ENCODE peak calls at places on chromosomes 12 and 14, in eight cellular contexts. One of them, this sample, is unnamed.

GRCh38 chr14:30355431-30355913 is 203.5 kb upstream of the G2E3 start:
- DNase-seq in IMR-90: no peak
- DNase-seq in body of pancreas: no peak
- DNase-seq in tibial artery: no peak
- DNase-seq in transverse colon: no peak
- DNase-seq in astrocyte of the cerebellum: no peak
- DNase-seq in cardiac muscle cell: peak; percentile 8
- DNase-seq in cardiac fibroblast: peak; percentile 6
- DNase-seq in this sample: no peak

GRCh38 chr14:61350427-61350826 is 29.0 kb downstream of the PRKCH start:
- DNase-seq in IMR-90: no peak
- DNase-seq in body of pancreas: no peak
- DNase-seq in tibial artery: no peak
- DNase-seq in transverse colon: no peak
- DNase-seq in astrocyte of the cerebellum: no peak
- DNase-seq in cardiac muscle cell: no peak
- DNase-seq in cardiac fibroblast: no peak
- DNase-seq in this sample: no peak

GRCh38 chr12:18224745-18225144 is 36.6 kb upstream of the PIK3C2G start:
- DNase-seq in IMR-90: peak; percentile 5
- DNase-seq in body of pancreas: no peak
- DNase-seq in tibial artery: no peak
- DNase-seq in transverse colon: no peak
- DNase-seq in astrocyte of the cerebellum: peak; percentile 43
- DNase-seq in cardiac muscle cell: peak; percentile 68
- DNase-seq in cardiac fibroblast: peak; percentile 62
- DNase-seq in this sample: peak; percentile 26

GRCh38 chr14:68814376-68815287 is 21.8 kb upstream of the ZFP36L1 start:
- DNase-seq in IMR-90: peak; percentile 68
- DNase-seq in body of pancreas: peak; percentile 75
- DNase-seq in tibial artery: no peak
- DNase-seq in transverse colon: peak; percentile 59
- DNase-seq in astrocyte of the cerebellum: no peak
- DNase-seq in cardiac muscle cell: peak; percentile 66
- DNase-seq in cardiac fibroblast: peak; percentile 66
- DNase-seq in this sample: no peak

GRCh38 chr12:26109343-26109841 is 15.4 kb downstream of the BHLHE41 start:
- DNase-seq in IMR-90: peak; percentile 81
- DNase-seq in body of pancreas: peak; percentile 38
- DNase-seq in tibial artery: peak; percentile 72
- DNase-seq in transverse colon: no peak
- DNase-seq in astrocyte of the cerebellum: no peak
- DNase-seq in cardiac muscle cell: peak; percentile 68
- DNase-seq in cardiac fibroblast: peak; percentile 60
- DNase-seq in this sample: no peak

GRCh38 chr14:101120636-101121398 is 217.3 kb upstream of the RTL1 start:
- DNase-seq in IMR-90: no peak
- DNase-seq in body of pancreas: peak; percentile 65
- DNase-seq in tibial artery: peak; percentile 72
- DNase-seq in transverse colon: peak; percentile 37
- DNase-seq in astrocyte of the cerebellum: peak; percentile 13
- DNase-seq in cardiac muscle cell: no peak
- DNase-seq in cardiac fibroblast: no peak
- DNase-seq in this sample: no peak

GRCh38 chr12:118694128-118694775 is 287.1 kb upstream of the SRRM4 start:
- DNase-seq in IMR-90: no peak
- DNase-seq in body of pancreas: no peak
- DNase-seq in tibial artery: no peak
- DNase-seq in transverse colon: peak; percentile 10
- DNase-seq in astrocyte of the cerebellum: no peak
- DNase-seq in cardiac muscle cell: no peak
- DNase-seq in cardiac fibroblast: no peak
- DNase-seq in this sample: no peak

GRCh38 chr14:74645244-74645643 is 33.2 kb upstream of the LTBP2 start:
- DNase-seq in IMR-90: no peak
- DNase-seq in body of pancreas: no peak
- DNase-seq in tibial artery: no peak
- DNase-seq in transverse colon: no peak
- DNase-seq in astrocyte of the cerebellum: no peak
- DNase-seq in cardiac muscle cell: peak; percentile 63
- DNase-seq in cardiac fibroblast: peak; percentile 51
- DNase-seq in this sample: no peak

GRCh38 chr12:43099691-43100163 is 452.3 kb downstream of the ADAMTS20 start:
- DNase-seq in IMR-90: peak; percentile 1
- DNase-seq in body of pancreas: no peak
- DNase-seq in tibial artery: no peak
- DNase-seq in transverse colon: no peak
- DNase-seq in astrocyte of the cerebellum: no peak
- DNase-seq in cardiac muscle cell: no peak
- DNase-seq in cardiac fibroblast: no peak
- DNase-seq in this sample: no peak

GRCh38 chr12:45863332-45863731 is 127.0 kb downstream of the SCAF11 start:
- DNase-seq in IMR-90: no peak
- DNase-seq in body of pancreas: no peak
- DNase-seq in tibial artery: no peak
- DNase-seq in transverse colon: no peak
- DNase-seq in astrocyte of the cerebellum: no peak
- DNase-seq in cardiac muscle cell: no peak
- DNase-seq in cardiac fibroblast: no peak
- DNase-seq in this sample: no peak

GRCh38 chr14:81176224-81176623 is 44.5 kb downstream of the GTF2A1 start:
- DNase-seq in IMR-90: no peak
- DNase-seq in body of pancreas: peak; percentile 61
- DNase-seq in tibial artery: peak; percentile 68
- DNase-seq in transverse colon: peak; percentile 33
- DNase-seq in astrocyte of the cerebellum: no peak
- DNase-seq in cardiac muscle cell: no peak
- DNase-seq in cardiac fibroblast: no peak
- DNase-seq in this sample: no peak

GRCh38 chr12:112294793-112295192 is 87.4 kb downstream of the HECTD4 start:
- DNase-seq in IMR-90: peak; percentile 51
- DNase-seq in body of pancreas: no peak
- DNase-seq in tibial artery: no peak
- DNase-seq in transverse colon: no peak
- DNase-seq in astrocyte of the cerebellum: no peak
- DNase-seq in cardiac muscle cell: peak; percentile 37
- DNase-seq in cardiac fibroblast: peak; percentile 42
- DNase-seq in this sample: no peak

GRCh38 chr12:3152013-3152412 is 74.8 kb downstream of the TSPAN9 start:
- DNase-seq in IMR-90: no peak
- DNase-seq in body of pancreas: no peak
- DNase-seq in tibial artery: peak; percentile 84
- DNase-seq in transverse colon: no peak
- DNase-seq in astrocyte of the cerebellum: peak; percentile 28
- DNase-seq in cardiac muscle cell: peak; percentile 74
- DNase-seq in cardiac fibroblast: peak; percentile 61
- DNase-seq in this sample: no peak

GRCh38 chr14:68939893-68940613 is 39.0 kb downstream of the ACTN1 start:
- DNase-seq in IMR-90: peak; percentile 97
- DNase-seq in body of pancreas: peak; percentile 90
- DNase-seq in tibial artery: peak; percentile 98
- DNase-seq in transverse colon: peak; percentile 67
- DNase-seq in astrocyte of the cerebellum: peak; percentile 99
- DNase-seq in cardiac muscle cell: peak; percentile 98
- DNase-seq in cardiac fibroblast: peak; percentile 97
- DNase-seq in this sample: peak; percentile 97

GRCh38 chr14:101132051-101132541 is 228.6 kb upstream of the RTL1 start:
- DNase-seq in IMR-90: no peak
- DNase-seq in body of pancreas: no peak
- DNase-seq in tibial artery: no peak
- DNase-seq in transverse colon: no peak
- DNase-seq in astrocyte of the cerebellum: no peak
- DNase-seq in cardiac muscle cell: no peak
- DNase-seq in cardiac fibroblast: no peak
- DNase-seq in this sample: no peak

GRCh38 chr12:57549909-57550627 is at the start of gene KIF5A:
- DNase-seq in IMR-90: no peak
- DNase-seq in body of pancreas: no peak
- DNase-seq in tibial artery: peak; percentile 67
- DNase-seq in transverse colon: peak; percentile 49
- DNase-seq in astrocyte of the cerebellum: no peak
- DNase-seq in cardiac muscle cell: no peak
- DNase-seq in cardiac fibroblast: no peak
- DNase-seq in this sample: no peak

GRCh38 chr12:48925218-48925871 is at the start of gene FKBP11:
- DNase-seq in IMR-90: peak; percentile 26
- DNase-seq in body of pancreas: peak; percentile 71
- DNase-seq in tibial artery: peak; percentile 80
- DNase-seq in transverse colon: peak; percentile 78
- DNase-seq in astrocyte of the cerebellum: no peak
- DNase-seq in cardiac muscle cell: peak; percentile 60
- DNase-seq in cardiac fibroblast: peak; percentile 66
- DNase-seq in this sample: no peak

GRCh38 chr12:84136862-84137367 is 775.7 kb downstream of the SLC6A15 start:
- DNase-seq in IMR-90: peak; percentile 73
- DNase-seq in body of pancreas: no peak
- DNase-seq in tibial artery: no peak
- DNase-seq in transverse colon: no peak
- DNase-seq in astrocyte of the cerebellum: no peak
- DNase-seq in cardiac muscle cell: peak; percentile 14
- DNase-seq in cardiac fibroblast: peak; percentile 5
- DNase-seq in this sample: no peak

GRCh38 chr14:94722397-94722796 is 47.5 kb downstream of the GSC start:
- DNase-seq in IMR-90: no peak
- DNase-seq in body of pancreas: no peak
- DNase-seq in tibial artery: no peak
- DNase-seq in transverse colon: no peak
- DNase-seq in astrocyte of the cerebellum: no peak
- DNase-seq in cardiac muscle cell: no peak
- DNase-seq in cardiac fibroblast: no peak
- DNase-seq in this sample: no peak

GRCh38 chr14:94713115-94713514 is 56.8 kb downstream of the GSC start:
- DNase-seq in IMR-90: no peak
- DNase-seq in body of pancreas: no peak
- DNase-seq in tibial artery: no peak
- DNase-seq in transverse colon: no peak
- DNase-seq in astrocyte of the cerebellum: no peak
- DNase-seq in cardiac muscle cell: no peak
- DNase-seq in cardiac fibroblast: no peak
- DNase-seq in this sample: no peak

GRCh38 chr14:94716976-94717375 is 52.9 kb downstream of the GSC start:
- DNase-seq in IMR-90: no peak
- DNase-seq in body of pancreas: no peak
- DNase-seq in tibial artery: no peak
- DNase-seq in transverse colon: no peak
- DNase-seq in astrocyte of the cerebellum: no peak
- DNase-seq in cardiac muscle cell: no peak
- DNase-seq in cardiac fibroblast: no peak
- DNase-seq in this sample: no peak

GRCh38 chr14:94717808-94718207 is 52.1 kb downstream of the GSC start:
- DNase-seq in IMR-90: no peak
- DNase-seq in body of pancreas: no peak
- DNase-seq in tibial artery: no peak
- DNase-seq in transverse colon: no peak
- DNase-seq in astrocyte of the cerebellum: no peak
- DNase-seq in cardiac muscle cell: no peak
- DNase-seq in cardiac fibroblast: no peak
- DNase-seq in this sample: no peak
- TF ChIP-seq CTCF in IMR-90: no peak
- TF ChIP-seq CTCF in body of pancreas: no peak
- TF ChIP-seq CTCF in tibial artery: no peak
- TF ChIP-seq CTCF in transverse colon: no peak
- TF ChIP-seq CTCF in astrocyte of the cerebellum: no peak
- TF ChIP-seq CTCF in cardiac muscle cell: no peak
- TF ChIP-seq CTCF in cardiac fibroblast: no peak
- TF ChIP-seq CTCF in this sample: no peak

GRCh38 chr12:122754790-122755189 is 2.2 kb downstream of the DENR start:
- DNase-seq in IMR-90: no peak
- DNase-seq in body of pancreas: no peak
- DNase-seq in tibial artery: no peak
- DNase-seq in transverse colon: no peak
- DNase-seq in astrocyte of the cerebellum: no peak
- DNase-seq in cardiac muscle cell: no peak
- DNase-seq in cardiac fibroblast: no peak
- DNase-seq in this sample: no peak
- H3K4me3 ChIP-seq in IMR-90: no peak overlapping the region
- H3K4me3 ChIP-seq in body of pancreas: no peak overlapping the region
- H3K4me3 ChIP-seq in tibial artery: no peak overlapping the region
- H3K4me3 ChIP-seq in transverse colon: no peak overlapping the region
- H3K4me3 ChIP-seq in astrocyte of the cerebellum: no peak overlapping the region
- H3K4me3 ChIP-seq in cardiac muscle cell: no peak overlapping the region
- H3K4me3 ChIP-seq in cardiac fibroblast: no peak overlapping the region
- H3K4me3 ChIP-seq in this sample: no peak overlapping the region

GRCh38 chr12:7206691-7207090 is 17.2 kb downstream of the PEX5 start:
- DNase-seq in IMR-90: no peak
- DNase-seq in body of pancreas: no peak
- DNase-seq in tibial artery: no peak
- DNase-seq in transverse colon: no peak
- DNase-seq in astrocyte of the cerebellum: no peak
- DNase-seq in cardiac muscle cell: no peak
- DNase-seq in cardiac fibroblast: no peak
- DNase-seq in this sample: no peak

GRCh38 chr12:7209958-7210357 is 20.5 kb downstream of the PEX5 start:
- DNase-seq in IMR-90: no peak
- DNase-seq in body of pancreas: no peak
- DNase-seq in tibial artery: no peak
- DNase-seq in transverse colon: no peak
- DNase-seq in astrocyte of the cerebellum: no peak
- DNase-seq in cardiac muscle cell: no peak
- DNase-seq in cardiac fibroblast: no peak
- DNase-seq in this sample: no peak

GRCh38 chr12:7210642-7211151 is 21.2 kb downstream of the PEX5 start:
- DNase-seq in IMR-90: no peak
- DNase-seq in body of pancreas: no peak
- DNase-seq in tibial artery: no peak
- DNase-seq in transverse colon: no peak
- DNase-seq in astrocyte of the cerebellum: no peak
- DNase-seq in cardiac muscle cell: no peak
- DNase-seq in cardiac fibroblast: no peak
- DNase-seq in this sample: no peak

GRCh38 chr12:7205091-7205490 is 15.6 kb downstream of the PEX5 start:
- DNase-seq in IMR-90: no peak
- DNase-seq in body of pancreas: no peak
- DNase-seq in tibial artery: no peak
- DNase-seq in transverse colon: no peak
- DNase-seq in astrocyte of the cerebellum: no peak
- DNase-seq in cardiac muscle cell: no peak
- DNase-seq in cardiac fibroblast: no peak
- DNase-seq in this sample: no peak

GRCh38 chr12:7207866-7208612 is 18.6 kb downstream of the PEX5 start:
- DNase-seq in IMR-90: no peak
- DNase-seq in body of pancreas: no peak
- DNase-seq in tibial artery: no peak
- DNase-seq in transverse colon: no peak
- DNase-seq in astrocyte of the cerebellum: no peak
- DNase-seq in cardiac muscle cell: no peak
- DNase-seq in cardiac fibroblast: no peak
- DNase-seq in this sample: no peak
- TF ChIP-seq CTCF in IMR-90: no peak
- TF ChIP-seq CTCF in body of pancreas: no peak
- TF ChIP-seq CTCF in tibial artery: no peak
- TF ChIP-seq CTCF in transverse colon: no peak
- TF ChIP-seq CTCF in astrocyte of the cerebellum: no peak
- TF ChIP-seq CTCF in cardiac muscle cell: no peak
- TF ChIP-seq CTCF in cardiac fibroblast: no peak
- TF ChIP-seq CTCF in this sample: no peak

DNA sequence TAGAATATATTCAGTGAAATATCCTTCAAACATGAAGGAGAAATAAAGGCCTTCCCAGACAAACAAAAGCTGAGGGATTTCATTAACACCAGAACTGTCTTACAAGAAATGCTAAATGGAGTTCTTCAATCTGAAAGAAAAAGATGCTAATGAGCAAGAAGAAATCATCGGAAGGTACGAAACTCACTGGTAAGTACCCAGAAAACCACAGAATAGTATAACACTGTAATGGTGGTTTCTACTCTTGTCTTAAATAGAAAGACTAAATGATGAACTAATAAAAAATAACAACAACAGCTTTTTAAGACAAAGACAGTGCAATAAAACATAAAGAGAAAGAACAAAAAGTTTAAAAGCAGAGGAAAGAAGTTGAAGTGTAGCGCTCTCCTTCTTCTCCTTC is 18.7 kb upstream of the RNF212B start:
- DNase-seq in IMR-90: no peak
- DNase-seq in body of pancreas: no peak
- DNase-seq in tibial artery: no peak
- DNase-seq in transverse colon: no peak
- DNase-seq in astrocyte of the cerebellum: no peak
- DNase-seq in cardiac muscle cell: no peak
- DNase-seq in cardiac fibroblast: no peak
- DNase-seq in this sample: no peak
- H3K4me3 ChIP-seq in IMR-90: no peak overlapping the region
- H3K4me3 ChIP-seq in body of pancreas: no peak overlapping the region
- H3K4me3 ChIP-seq in tibial artery: no peak overlapping the region
- H3K4me3 ChIP-seq in transverse colon: no peak overlapping the region
- H3K4me3 ChIP-seq in astrocyte of the cerebellum: no peak overlapping the region
- H3K4me3 ChIP-seq in cardiac muscle cell: no peak overlapping the region
- H3K4me3 ChIP-seq in cardiac fibroblast: no peak overlapping the region
- H3K4me3 ChIP-seq in this sample: no peak overlapping the region

This sample was measured in retinal pigment epithelial cell.